ENCODE peak calls at places on chromosomes 6 and 20, in eight cellular contexts. P, E, Y, U, T, J, F and Q are unnamed samples.

GRCh38 chr20:57680934-57681914 is 28.6 kb downstream of the PMEPA1 start:
- DNase-seq in P (peak; percentile 16), E (no peak), Y (no peak), U (no peak), T (peak; percentile 40), J (no peak), F (peak; percentile 47), Q (no peak)

GRCh38 chr20:40073535-40074111 is 615.4 kb downstream of the MAFB start:
- DNase-seq in P (no peak), E (no peak), Y (no peak), U (no peak), T (no peak), J (no peak), F (no peak), Q (no peak)

GRCh38 chr6:129709451-129709908 is 497 bp downstream of the ARHGAP18 start:
- DNase-seq in P (no peak), E (no peak), Y (no peak), U (peak; percentile 37), T (no peak), J (no peak), F (no peak), Q (peak; percentile 23)

GRCh38 chr20:50987493-50988210 is 29.0 kb downstream of the MOCS3 start:
- DNase-seq in P (peak; percentile 35), E (peak; percentile 82), Y (peak; percentile 92), U (peak; percentile 85), T (peak; percentile 16), J (no peak), F (no peak), Q (peak; percentile 79)

GRCh38 chr6:152398316-152398715 is 238.8 kb downstream of the SYNE1 start:
- DNase-seq in P (no peak), E (no peak), Y (no peak), U (no peak), T (no peak), J (no peak), F (no peak), Q (no peak)

GRCh38 chr6:137873273-137873762 is 6.3 kb downstream of the TNFAIP3 start:
- DNase-seq in P (no peak), E (peak; percentile 89), Y (peak; percentile 82), U (peak; percentile 95), T (peak; percentile 95), J (peak; percentile 62), F (no peak), Q (peak; percentile 85)

GRCh38 chr20:6122873-6123649 is at the start of gene FERMT1:
- DNase-seq in P (no peak), E (peak; percentile 54), Y (peak; percentile 89), U (peak; percentile 85), T (no peak), J (peak; percentile 40), F (peak; percentile 90), Q (peak; percentile 22)

GRCh38 chr6:14316911-14317535 is 199.5 kb downstream of the CD83 start:
- DNase-seq in P (no peak), E (peak; percentile 37), Y (no peak), U (peak; percentile 14), T (no peak), J (no peak), F (no peak), Q (no peak)

GRCh38 chr20:10715035-10715434 is 41.2 kb upstream of the JAG1 start:
- DNase-seq in P (no peak), E (no peak), Y (peak; percentile 68), U (no peak), T (no peak), J (no peak), F (no peak), Q (no peak)

GRCh38 chr6:115091461-115091860 is 748.6 kb upstream of the HS3ST5 start:
- DNase-seq in P (no peak), E (no peak), Y (no peak), U (no peak), T (no peak), J (no peak), F (no peak), Q (no peak)

GRCh38 chr20:45639687-45640086 is 8.6 kb upstream of the WFDC9 start:
- DNase-seq in P (no peak), E (no peak), Y (no peak), U (no peak), T (no peak), J (no peak), F (no peak), Q (no peak)

GRCh38 chr20:6473197-6473596 is 294.3 kb upstream of the BMP2 start:
- DNase-seq in P (no peak), E (no peak), Y (no peak), U (no peak), T (no peak), J (no peak), F (no peak), Q (no peak)

GRCh38 chr6:387293-387694 is 4.3 kb upstream of the IRF4 start:
- DNase-seq in P (no peak), E (no peak), Y (no peak), U (no peak), T (no peak), J (no peak), F (no peak), Q (no peak)

GRCh38 chr20:45359406-45360148 is 3.4 kb upstream of the SYS1 start:
- DNase-seq in P (no peak), E (no peak), Y (no peak), U (peak; percentile 68), T (no peak), J (no peak), F (no peak), Q (peak; percentile 65)

GRCh38 chr20:51460569-51461265 is 81.8 kb downstream of the NFATC2 start:
- DNase-seq in P (no peak), E (no peak), Y (no peak), U (no peak), T (peak; percentile 64), J (no peak), F (no peak), Q (no peak)

GRCh38 chr20:32387262-32387661 is 29.1 kb downstream of the ASXL1 start:
- DNase-seq in P (no peak), E (no peak), Y (no peak), U (peak; percentile 43), T (no peak), J (no peak), F (no peak), Q (no peak)

GRCh38 chr6:13528777-13529343 is 41.5 kb upstream of the GFOD1 start:
- DNase-seq in P (no peak), E (no peak), Y (no peak), U (no peak), T (no peak), J (no peak), F (no peak), Q (no peak)

GRCh38 chr20:34262488-34263288 is 21.5 kb downstream of the ASIP start:
- DNase-seq in P (no peak), E (no peak), Y (no peak), U (peak; percentile 15), T (no peak), J (peak; percentile 48), F (no peak), Q (peak; percentile 31)

GRCh38 chr6:26412225-26412624 is 10.2 kb downstream of the BTN3A1 start:
- DNase-seq in P (no peak), E (no peak), Y (no peak), U (no peak), T (no peak), J (no peak), F (no peak), Q (no peak)

GRCh38 chr20:59400666-59401065 is 100.3 kb downstream of the EDN3 start:
- DNase-seq in P (no peak), E (no peak), Y (no peak), U (peak; percentile 15), T (no peak), J (no peak), F (no peak), Q (no peak)

GRCh38 chr6:166411721-166412151 is 29.0 kb upstream of the MPC1 start:
- DNase-seq in P (peak; percentile 24), E (no peak), Y (no peak), U (peak; percentile 39), T (no peak), J (no peak), F (peak; percentile 54), Q (no peak)

GRCh38 chr6:149454405-149454848 is 30.4 kb downstream of the ZC3H12D start:
- DNase-seq in P (no peak), E (peak; percentile 85), Y (no peak), U (peak; percentile 88), T (no peak), J (peak; percentile 98), F (peak; percentile 92), Q (peak; percentile 88)

DNA sequence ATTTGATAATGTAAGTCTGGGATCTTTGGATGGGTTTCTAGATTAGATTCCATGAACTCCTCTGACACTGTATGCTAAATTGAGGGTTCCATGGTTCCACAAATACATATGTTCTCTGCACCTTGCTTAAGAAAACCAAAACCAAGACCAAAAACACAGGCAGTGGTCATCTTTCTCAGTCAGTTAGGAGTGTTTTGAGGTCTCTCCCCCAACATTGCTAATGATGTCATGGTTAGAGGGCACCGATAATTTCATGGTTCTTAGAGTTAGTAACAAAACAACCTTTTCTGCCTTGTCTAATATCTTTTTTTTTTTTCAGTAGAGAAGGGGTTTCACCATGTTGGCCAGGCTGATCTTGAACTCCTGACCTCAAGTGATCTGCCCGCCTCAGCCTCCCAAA is 44.5 kb downstream of the ARID1B start:
- DNase-seq in P (no peak), E (no peak), Y (no peak), U (no peak), T (no peak), J (no peak), F (no peak), Q (no peak)
- H3K4me1 ChIP-seq in P (peaks cover 65% of the 10 kb centered on the region), E (no peaks in the 10 kb centered on the region), Y (peaks cover 24% of the 10 kb centered on the region), U (peaks cover under 1% of the 10 kb centered on the region), T (peaks cover 30% of the 10 kb centered on the region), J (peaks cover 95% of the 10 kb centered on the region), F (peaks cover 37% of the 10 kb centered on the region), Q (no peaks in the 10 kb centered on the region)

GRCh38 chr6:11236351-11236750 is 3.9 kb upstream of the NEDD9 start:
- DNase-seq in P (peak; percentile 36), E (no peak), Y (no peak), U (peak; percentile 79), T (peak; percentile 56), J (no peak), F (no peak), Q (no peak)
- H3K27ac ChIP-seq in P (no peak overlapping the region), E (no peak overlapping the region), Y (peak overlapping the region; percentile 70), U (peak overlapping the region; percentile 21), T (peak overlapping the region; percentile 6), J (no peak overlapping the region), F (peak overlapping the region; percentile 13), Q (peak overlapping the region; percentile 1)

GRCh38 chr20:3783516-3784225 is 2.4 kb upstream of the SPEF1 start:
- DNase-seq in P (no peak), E (no peak), Y (no peak), U (no peak), T (no peak), J (no peak), F (no peak), Q (no peak)
- H3K4me3 ChIP-seq in P (no peak overlapping the region), E (no peak overlapping the region), Y (no peak overlapping the region), U (no peak overlapping the region), T (no peak overlapping the region), J (peak overlapping the region; percentile 81), F (no peak overlapping the region), Q (no peak overlapping the region)

DNA sequence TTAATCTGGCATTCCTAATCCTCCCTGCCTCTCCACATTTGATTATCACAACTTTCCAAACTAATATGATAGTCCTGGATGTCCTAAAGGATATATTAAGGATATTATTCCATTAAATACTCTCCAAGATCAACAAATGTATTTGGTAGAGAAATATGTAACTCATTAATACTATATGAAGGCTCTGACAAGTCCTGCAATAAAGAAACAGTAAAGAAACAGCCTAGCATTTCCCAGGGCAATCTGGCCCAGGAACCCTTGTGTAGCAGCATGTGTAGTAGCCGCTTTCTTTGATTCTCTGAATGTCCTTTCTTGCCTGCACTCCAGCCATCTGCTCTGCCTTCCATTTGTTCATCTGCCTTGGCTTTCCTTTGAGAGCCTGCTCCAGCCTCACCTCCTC is 23.7 kb downstream of the TRAM2 start:
- DNase-seq in P (no peak), E (no peak), Y (no peak), U (no peak), T (no peak), J (no peak), F (no peak), Q (no peak)
- H3K4me1 ChIP-seq in P (peaks cover 6% of the 10 kb centered on the region), E (peaks cover 9% of the 10 kb centered on the region), Y (peaks cover 59% of the 10 kb centered on the region), U (peaks cover 22% of the 10 kb centered on the region), T (peaks cover 20% of the 10 kb centered on the region), J (peaks cover 69% of the 10 kb centered on the region), F (peaks cover 37% of the 10 kb centered on the region), Q (peaks cover 9% of the 10 kb centered on the region)